ENCODE peak calls at places on chromosomes 13 and 19, in ten cellular contexts. One of them, this sample, is unnamed.

GRCh38 chr19:16363133-16363851 is 38.7 kb downstream of the KLF2 start:
- DNase-seq in lower lobe of right lung: peak; percentile 80
- DNase-seq in Right ventricle myocardium superior: no peak
- DNase-seq in C1 segment of cervical spinal cord: no peak
- DNase-seq in activated T-helper 1 cell treated with anti-CD3 and anti-CD28 coated beads, Interleukin-12 subunit alpha, Interleukin-12 subunit beta, Interleukin-2, Interleukin-4 antibody, amounts not matched to agents 30 ng/mL and 10 ng/mL and 1 ng/mL, durations not matched to agents 14 hours and 24 hours and 36 hours: no peak
- DNase-seq in stimulated activated CD4-positive, alpha-beta T cell treated with anti-CD3 and anti-CD28 coated beads, Interleukin-2, amount 100 ng/mL, for 48 hours: no peak
- DNase-seq in HTR-8/SVneo: no peak
- DNase-seq in amygdala: no peak
- DNase-seq in activated gamma-delta T cell treated with Interleukin-2 at 50 U/mL for 16 hours: no peak
- DNase-seq in T-helper 9 cell: no peak
- DNase-seq in this sample: no peak

GRCh38 chr19:661427-662196 is 1.4 kb downstream of the RNF126 start:
- DNase-seq in Right ventricle myocardium superior: no peak
- DNase-seq in lower lobe of right lung: no peak
- DNase-seq in activated T-helper 1 cell treated with anti-CD3 and anti-CD28 coated beads, Interleukin-12 subunit alpha, Interleukin-12 subunit beta, Interleukin-2, Interleukin-4 antibody, amounts not matched to agents 30 ng/mL and 10 ng/mL and 1 ng/mL, durations not matched to agents 14 hours and 24 hours and 36 hours: peak; percentile 71
- DNase-seq in stimulated activated CD4-positive, alpha-beta T cell treated with anti-CD3 and anti-CD28 coated beads, Interleukin-2, amount 100 ng/mL, for 48 hours: peak; percentile 50
- DNase-seq in activated gamma-delta T cell treated with Interleukin-2 at 50 U/mL for 16 hours: peak; percentile 67
- DNase-seq in amygdala: no peak
- DNase-seq in C1 segment of cervical spinal cord: no peak
- DNase-seq in HTR-8/SVneo: no peak
- DNase-seq in T-helper 9 cell: peak; percentile 53
- DNase-seq in this sample: peak; percentile 71

GRCh38 chr13:107157272-107157671 is 589.3 kb upstream of the ARGLU1 start:
- DNase-seq in HTR-8/SVneo: no peak
- DNase-seq in amygdala: no peak
- DNase-seq in activated gamma-delta T cell treated with Interleukin-2 at 50 U/mL for 16 hours: no peak
- DNase-seq in stimulated activated CD4-positive, alpha-beta T cell treated with anti-CD3 and anti-CD28 coated beads, Interleukin-2, amount 100 ng/mL, for 48 hours: no peak
- DNase-seq in activated T-helper 1 cell treated with anti-CD3 and anti-CD28 coated beads, Interleukin-12 subunit alpha, Interleukin-12 subunit beta, Interleukin-2, Interleukin-4 antibody, amounts not matched to agents 30 ng/mL and 10 ng/mL and 1 ng/mL, durations not matched to agents 14 hours and 24 hours and 36 hours: no peak
- DNase-seq in C1 segment of cervical spinal cord: no peak
- DNase-seq in Right ventricle myocardium superior: no peak
- DNase-seq in T-helper 9 cell: no peak
- DNase-seq in lower lobe of right lung: no peak
- DNase-seq in this sample: no peak

GRCh38 chr13:62193919-62194318 is 778.3 kb upstream of the PCDH20 start:
- DNase-seq in activated T-helper 1 cell treated with anti-CD3 and anti-CD28 coated beads, Interleukin-12 subunit alpha, Interleukin-12 subunit beta, Interleukin-2, Interleukin-4 antibody, amounts not matched to agents 30 ng/mL and 10 ng/mL and 1 ng/mL, durations not matched to agents 14 hours and 24 hours and 36 hours: no peak
- DNase-seq in HTR-8/SVneo: no peak
- DNase-seq in C1 segment of cervical spinal cord: no peak
- DNase-seq in amygdala: no peak
- DNase-seq in Right ventricle myocardium superior: no peak
- DNase-seq in stimulated activated CD4-positive, alpha-beta T cell treated with anti-CD3 and anti-CD28 coated beads, Interleukin-2, amount 100 ng/mL, for 48 hours: no peak
- DNase-seq in activated gamma-delta T cell treated with Interleukin-2 at 50 U/mL for 16 hours: no peak
- DNase-seq in T-helper 9 cell: no peak
- DNase-seq in lower lobe of right lung: no peak
- DNase-seq in this sample: no peak

GRCh38 chr13:105971312-105971711 is 564.1 kb downstream of the EFNB2 start:
- DNase-seq in HTR-8/SVneo: no peak
- DNase-seq in lower lobe of right lung: no peak
- DNase-seq in activated T-helper 1 cell treated with anti-CD3 and anti-CD28 coated beads, Interleukin-12 subunit alpha, Interleukin-12 subunit beta, Interleukin-2, Interleukin-4 antibody, amounts not matched to agents 30 ng/mL and 10 ng/mL and 1 ng/mL, durations not matched to agents 14 hours and 24 hours and 36 hours: no peak
- DNase-seq in stimulated activated CD4-positive, alpha-beta T cell treated with anti-CD3 and anti-CD28 coated beads, Interleukin-2, amount 100 ng/mL, for 48 hours: no peak
- DNase-seq in T-helper 9 cell: no peak
- DNase-seq in activated gamma-delta T cell treated with Interleukin-2 at 50 U/mL for 16 hours: no peak
- DNase-seq in Right ventricle myocardium superior: no peak
- DNase-seq in C1 segment of cervical spinal cord: no peak
- DNase-seq in amygdala: no peak
- DNase-seq in this sample: no peak

GRCh38 chr19:37999309-38000213 is 92.6 kb downstream of the SIPA1L3 start:
- DNase-seq in activated T-helper 1 cell treated with anti-CD3 and anti-CD28 coated beads, Interleukin-12 subunit alpha, Interleukin-12 subunit beta, Interleukin-2, Interleukin-4 antibody, amounts not matched to agents 30 ng/mL and 10 ng/mL and 1 ng/mL, durations not matched to agents 14 hours and 24 hours and 36 hours: no peak
- DNase-seq in T-helper 9 cell: no peak
- DNase-seq in C1 segment of cervical spinal cord: no peak
- DNase-seq in stimulated activated CD4-positive, alpha-beta T cell treated with anti-CD3 and anti-CD28 coated beads, Interleukin-2, amount 100 ng/mL, for 48 hours: no peak
- DNase-seq in amygdala: no peak
- DNase-seq in lower lobe of right lung: no peak
- DNase-seq in Right ventricle myocardium superior: peak; percentile 71
- DNase-seq in activated gamma-delta T cell treated with Interleukin-2 at 50 U/mL for 16 hours: no peak
- DNase-seq in HTR-8/SVneo: peak; percentile 92
- DNase-seq in this sample: peak; percentile 78

GRCh38 chr13:110470272-110471009 is 91.1 kb downstream of the RAB20 start:
- DNase-seq in C1 segment of cervical spinal cord: no peak
- DNase-seq in amygdala: no peak
- DNase-seq in Right ventricle myocardium superior: peak; percentile 32
- DNase-seq in T-helper 9 cell: no peak
- DNase-seq in lower lobe of right lung: peak; percentile 50
- DNase-seq in activated T-helper 1 cell treated with anti-CD3 and anti-CD28 coated beads, Interleukin-12 subunit alpha, Interleukin-12 subunit beta, Interleukin-2, Interleukin-4 antibody, amounts not matched to agents 30 ng/mL and 10 ng/mL and 1 ng/mL, durations not matched to agents 14 hours and 24 hours and 36 hours: no peak
- DNase-seq in HTR-8/SVneo: no peak
- DNase-seq in activated gamma-delta T cell treated with Interleukin-2 at 50 U/mL for 16 hours: no peak
- DNase-seq in stimulated activated CD4-positive, alpha-beta T cell treated with anti-CD3 and anti-CD28 coated beads, Interleukin-2, amount 100 ng/mL, for 48 hours: no peak
- DNase-seq in this sample: no peak

GRCh38 chr13:27970382-27971235 is 1.5 kb upstream of the CDX2 start:
- DNase-seq in Right ventricle myocardium superior: no peak
- DNase-seq in activated T-helper 1 cell treated with anti-CD3 and anti-CD28 coated beads, Interleukin-12 subunit alpha, Interleukin-12 subunit beta, Interleukin-2, Interleukin-4 antibody, amounts not matched to agents 30 ng/mL and 10 ng/mL and 1 ng/mL, durations not matched to agents 14 hours and 24 hours and 36 hours: no peak
- DNase-seq in T-helper 9 cell: no peak
- DNase-seq in lower lobe of right lung: no peak
- DNase-seq in activated gamma-delta T cell treated with Interleukin-2 at 50 U/mL for 16 hours: no peak
- DNase-seq in C1 segment of cervical spinal cord: no peak
- DNase-seq in amygdala: no peak
- DNase-seq in stimulated activated CD4-positive, alpha-beta T cell treated with anti-CD3 and anti-CD28 coated beads, Interleukin-2, amount 100 ng/mL, for 48 hours: no peak
- DNase-seq in HTR-8/SVneo: no peak
- DNase-seq in this sample: no peak

GRCh38 chr13:111116830-111117229 is 1.7 kb downstream of the ARHGEF7 start:
- DNase-seq in Right ventricle myocardium superior: no peak
- DNase-seq in T-helper 9 cell: no peak
- DNase-seq in stimulated activated CD4-positive, alpha-beta T cell treated with anti-CD3 and anti-CD28 coated beads, Interleukin-2, amount 100 ng/mL, for 48 hours: no peak
- DNase-seq in activated gamma-delta T cell treated with Interleukin-2 at 50 U/mL for 16 hours: no peak
- DNase-seq in HTR-8/SVneo: no peak
- DNase-seq in amygdala: no peak
- DNase-seq in activated T-helper 1 cell treated with anti-CD3 and anti-CD28 coated beads, Interleukin-12 subunit alpha, Interleukin-12 subunit beta, Interleukin-2, Interleukin-4 antibody, amounts not matched to agents 30 ng/mL and 10 ng/mL and 1 ng/mL, durations not matched to agents 14 hours and 24 hours and 36 hours: no peak
- DNase-seq in C1 segment of cervical spinal cord: no peak
- DNase-seq in lower lobe of right lung: no peak
- DNase-seq in this sample: no peak

GRCh38 chr19:37966211-37967072 is 59.4 kb downstream of the SIPA1L3 start:
- DNase-seq in amygdala: no peak
- DNase-seq in HTR-8/SVneo: peak; percentile 29
- DNase-seq in activated gamma-delta T cell treated with Interleukin-2 at 50 U/mL for 16 hours: no peak
- DNase-seq in stimulated activated CD4-positive, alpha-beta T cell treated with anti-CD3 and anti-CD28 coated beads, Interleukin-2, amount 100 ng/mL, for 48 hours: no peak
- DNase-seq in activated T-helper 1 cell treated with anti-CD3 and anti-CD28 coated beads, Interleukin-12 subunit alpha, Interleukin-12 subunit beta, Interleukin-2, Interleukin-4 antibody, amounts not matched to agents 30 ng/mL and 10 ng/mL and 1 ng/mL, durations not matched to agents 14 hours and 24 hours and 36 hours: no peak
- DNase-seq in lower lobe of right lung: peak; percentile 39
- DNase-seq in C1 segment of cervical spinal cord: no peak
- DNase-seq in Right ventricle myocardium superior: no peak
- DNase-seq in T-helper 9 cell: no peak
- DNase-seq in this sample: no peak

GRCh38 chr19:3413796-3414327 is 47.5 kb downstream of the NFIC start:
- DNase-seq in stimulated activated CD4-positive, alpha-beta T cell treated with anti-CD3 and anti-CD28 coated beads, Interleukin-2, amount 100 ng/mL, for 48 hours: no peak
- DNase-seq in activated gamma-delta T cell treated with Interleukin-2 at 50 U/mL for 16 hours: no peak
- DNase-seq in lower lobe of right lung: no peak
- DNase-seq in Right ventricle myocardium superior: no peak
- DNase-seq in C1 segment of cervical spinal cord: no peak
- DNase-seq in activated T-helper 1 cell treated with anti-CD3 and anti-CD28 coated beads, Interleukin-12 subunit alpha, Interleukin-12 subunit beta, Interleukin-2, Interleukin-4 antibody, amounts not matched to agents 30 ng/mL and 10 ng/mL and 1 ng/mL, durations not matched to agents 14 hours and 24 hours and 36 hours: no peak
- DNase-seq in amygdala: no peak
- DNase-seq in HTR-8/SVneo: no peak
- DNase-seq in T-helper 9 cell: no peak
- DNase-seq in this sample: no peak